ENCODE peak calls at places on chromosomes 12 and 14, in five cellular contexts. K, T, E, M and Q are unnamed samples.

GRCh38 chr14:91063119-91063518 is 2.7 kb upstream of the RPS6KA5 start:
- DNase-seq in K (no peak), T (peak), E (no peak), M (no peak), Q (no peak)

GRCh38 chr12:89883630-89884364 is 175.2 kb upstream of the ATP2B1 start:
- DNase-seq in K (no peak), T (no peak), E (no peak), M (no peak), Q (peak)

GRCh38 chr14:61416587-61416986 is 95.2 kb downstream of the PRKCH start:
- DNase-seq in K (no peak), T (no peak), E (no peak), M (no peak), Q (no peak)

GRCh38 chr12:38771871-38772270 is 133.5 kb downstream of the CPNE8 start:
- DNase-seq in K (no peak), T (peak), E (no peak), M (no peak), Q (no peak)

GRCh38 chr14:96257056-96257455 is 1.0 kb downstream of the BDKRB1 start:
- DNase-seq in K (no peak), T (no peak), E (no peak), M (no peak), Q (no peak)

GRCh38 chr14:37170237-37170636 is 2.2 kb downstream of the SLC25A21 start:
- DNase-seq in K (no peak), T (no peak), E (no peak), M (no peak), Q (no peak)

GRCh38 chr12:113186033-113186365 is 478 bp downstream of the RITA1 start:
- DNase-seq in K (peak), T (no peak), E (no peak), M (no peak), Q (no peak)

GRCh38 chr14:22646570-22647254 is 2.6 kb upstream of the OR6J1 start:
- DNase-seq in K (no peak), T (no peak), E (no peak), M (no peak), Q (no peak)

GRCh38 chr12:59027199-59027598 is 106.9 kb upstream of the LRIG3 start:
- DNase-seq in K (no peak), T (no peak), E (no peak), M (no peak), Q (no peak)

GRCh38 chr12:122060069-122060468 is 18.5 kb upstream of the MLXIP start:
- DNase-seq in K (no peak), T (no peak), E (no peak), M (peak), Q (no peak)

GRCh38 chr14:91244501-91244901 is at the start of gene GPR68:
- DNase-seq in K (peak), T (peak), E (no peak), M (peak), Q (no peak)

GRCh38 chr14:51283402-51283825 is 43.4 kb downstream of the TMX1 start:
- DNase-seq in K (peak), T (no peak), E (no peak), M (no peak), Q (peak)

GRCh38 chr14:50060871-50061663 is 55.3 kb downstream of the VCPKMT start:
- DNase-seq in K (peak), T (no peak), E (no peak), M (peak), Q (peak)

GRCh38 chr14:100541621-100542560 is 45.3 kb downstream of the BEGAIN start:
- DNase-seq in K (no peak), T (no peak), E (no peak), M (peak), Q (no peak)

GRCh38 chr14:92719890-92720323 is 28.5 kb downstream of the LGMN start:
- DNase-seq in K (no peak), T (no peak), E (no peak), M (peak), Q (no peak)

GRCh38 chr14:77000340-77001235 is 27.9 kb downstream of the IRF2BPL start:
- DNase-seq in K (peak), T (peak), E (no peak), M (peak), Q (no peak)

GRCh38 chr12:87182696-87183233 is 846.4 kb downstream of the C12orf50 start:
- DNase-seq in K (no peak), T (no peak), E (no peak), M (no peak), Q (no peak)

GRCh38 chr12:70831538-70831937 is 89.0 kb downstream of the PTPRR start:
- DNase-seq in K (no peak), T (no peak), E (no peak), M (no peak), Q (no peak)

GRCh38 chr12:96981053-96981452 is 74.0 kb downstream of the NEDD1 start:
- DNase-seq in K (no peak), T (no peak), E (no peak), M (no peak), Q (no peak)